ENCODE peak calls at places on chromosomes 13 and 19, in six cellular contexts. One of them, this sample, is unnamed.

GRCh38 chr13:98142427-98143156 is at the start of gene FARP1:
- DNase-seq in HEK293T: peak; percentile 77
- DNase-seq in IMR-90: peak; percentile 65
- DNase-seq in AG08396: peak; percentile 91
- DNase-seq in T-helper 1 cell: peak; percentile 39
- DNase-seq in endothelial cell: peak; percentile 82
- DNase-seq in this sample: peak; percentile 64

GRCh38 chr13:63842102-63842501 is 2426.5 kb upstream of the PCDH20 start:
- DNase-seq in HEK293T: no peak
- DNase-seq in AG08396: no peak
- DNase-seq in IMR-90: no peak
- DNase-seq in endothelial cell: no peak
- DNase-seq in T-helper 1 cell: no peak
- DNase-seq in this sample: no peak

GRCh38 chr19:1154731-1155351 is 19.2 kb downstream of the SBNO2 start:
- DNase-seq in IMR-90: peak; percentile 86
- DNase-seq in HEK293T: no peak
- DNase-seq in T-helper 1 cell: no peak
- DNase-seq in endothelial cell: no peak
- DNase-seq in AG08396: peak; percentile 97
- DNase-seq in this sample: peak; percentile 86

GRCh38 chr13:108220042-108220441 is 1.9 kb downstream of the ABHD13 start:
- DNase-seq in T-helper 1 cell: no peak
- DNase-seq in endothelial cell: no peak
- DNase-seq in IMR-90: no peak
- DNase-seq in HEK293T: no peak
- DNase-seq in AG08396: no peak
- DNase-seq in this sample: no peak

GRCh38 chr19:1296078-1296477 is 10.4 kb downstream of the EFNA2 start:
- DNase-seq in IMR-90: no peak
- DNase-seq in HEK293T: no peak
- DNase-seq in endothelial cell: no peak
- DNase-seq in AG08396: no peak
- DNase-seq in T-helper 1 cell: no peak
- DNase-seq in this sample: no peak

GRCh38 chr13:110507678-110508381 is 53.7 kb downstream of the RAB20 start:
- DNase-seq in AG08396: no peak
- DNase-seq in HEK293T: no peak
- DNase-seq in endothelial cell: no peak
- DNase-seq in T-helper 1 cell: no peak
- DNase-seq in IMR-90: no peak
- DNase-seq in this sample: no peak

GRCh38 chr19:9116547-9116946 is 984 bp upstream of the OR7G1 start:
- DNase-seq in T-helper 1 cell: no peak
- DNase-seq in HEK293T: no peak
- DNase-seq in IMR-90: no peak
- DNase-seq in endothelial cell: no peak
- DNase-seq in AG08396: no peak
- DNase-seq in this sample: no peak

GRCh38 chr13:36839981-36840380 is 21.0 kb downstream of the RFXAP start:
- DNase-seq in T-helper 1 cell: no peak
- DNase-seq in endothelial cell: no peak
- DNase-seq in HEK293T: no peak
- DNase-seq in AG08396: no peak
- DNase-seq in IMR-90: no peak
- DNase-seq in this sample: no peak

GRCh38 chr13:20131057-20131832 is 29.6 kb downstream of the GJA3 start:
- DNase-seq in endothelial cell: no peak
- DNase-seq in HEK293T: no peak
- DNase-seq in IMR-90: no peak
- DNase-seq in AG08396: no peak
- DNase-seq in T-helper 1 cell: no peak
- DNase-seq in this sample: no peak

GRCh38 chr13:68550330-68550729 is 1320.2 kb upstream of the PCDH9 start:
- DNase-seq in T-helper 1 cell: no peak
- DNase-seq in HEK293T: no peak
- DNase-seq in endothelial cell: no peak
- DNase-seq in AG08396: no peak
- DNase-seq in IMR-90: no peak
- DNase-seq in this sample: no peak

GRCh38 chr13:67857581-67858310 is 627.6 kb upstream of the PCDH9 start:
- DNase-seq in HEK293T: peak; percentile 54
- DNase-seq in endothelial cell: no peak
- DNase-seq in T-helper 1 cell: no peak
- DNase-seq in IMR-90: no peak
- DNase-seq in AG08396: no peak
- DNase-seq in this sample: no peak

This sample was measured in fibroblast of lung.